ENCODE peak calls at places on chromosomes 3 and 15, in nine cellular contexts. D is fibroblast of pulmonary artery; R is fibroblast of the aortic adventitia; L is astrocyte of the spinal cord; X is COR-L47; V is AG09309; P is activated naive CD4-positive, alpha-beta T cell; O is central memory CD4-positive, alpha-beta T cell; Q is HT1080. C is an unnamed sample.

GRCh38 chr3:4754180-4755086 is 224.8 kb upstream of the BHLHE40 start:
- DNase-seq in L (no peak), D (no peak), P (no peak), R (no peak), V (no peak), Q (no peak), X (no peak), O (no peak), C (no peak)

GRCh38 chr15:63348392-63348791 is 33.3 kb downstream of the CA12 start:
- DNase-seq in L (peak; percentile 69), V (no peak), O (no peak), X (peak; percentile 21), P (no peak), D (peak; percentile 82), R (peak; percentile 83), Q (peak; percentile 90), C (peak; percentile 68)

GRCh38 chr3:156413293-156413912 is 141.5 kb downstream of the SSR3 start:
- DNase-seq in X (no peak), R (no peak), Q (no peak), P (no peak), L (no peak), V (no peak), O (no peak), D (no peak), C (no peak)

GRCh38 chr3:176873261-176873660 is 324.0 kb downstream of the TBL1XR1 start:
- DNase-seq in D (no peak), V (no peak), P (no peak), O (no peak), R (no peak), Q (no peak), X (no peak), L (no peak), C (no peak)

GRCh38 chr3:21447471-21448205 is 303.4 kb downstream of the ZNF385D start:
- DNase-seq in O (no peak), R (peak; percentile 68), L (peak; percentile 59), Q (no peak), V (peak; percentile 76), P (no peak), X (no peak), D (peak; percentile 51), C (no peak)

GRCh38 chr3:9552252-9552999 is 1.2 kb downstream of the LHFPL4 start:
- DNase-seq in D (peak; percentile 68), L (peak; percentile 46), Q (peak; percentile 12), O (peak; percentile 8), V (no peak), X (no peak), R (peak; percentile 54), P (peak; percentile 6), C (no peak)

GRCh38 chr3:163664466-163664865 is 1413.8 kb downstream of the SI start:
- DNase-seq in P (no peak), O (no peak), Q (no peak), V (no peak), D (no peak), X (no peak), L (no peak), R (no peak), C (no peak)

GRCh38 chr3:124529826-124530571 is 200.3 kb upstream of the UMPS start:
- DNase-seq in P (no peak), D (no peak), R (no peak), L (no peak), O (no peak), V (no peak), X (no peak), Q (peak; percentile 88), C (no peak)

GRCh38 chr3:39541917-39542329 is 74.4 kb downstream of the MOBP start:
- DNase-seq in R (peak; percentile 52), Q (no peak), V (no peak), X (peak; percentile 8), P (no peak), L (peak; percentile 22), O (no peak), D (peak; percentile 56), C (no peak)

GRCh38 chr3:71547254-71548198 is 36.0 kb downstream of the FOXP1 start:
- DNase-seq in R (peak; percentile 40), X (no peak), V (no peak), D (peak; percentile 69), O (no peak), P (no peak), Q (no peak), L (no peak), C (no peak)

GRCh38 chr3:53161820-53162671 is 1.0 kb downstream of the PRKCD start:
- DNase-seq in R (peak; percentile 16), X (no peak), P (no peak), Q (peak; percentile 32), L (peak; percentile 11), V (no peak), O (peak; percentile 36), D (peak; percentile 24), C (no peak)

GRCh38 chr3:100254168-100254777 is 6.5 kb upstream of the TBC1D23 start:
- DNase-seq in X (peak; percentile 75), V (no peak), D (peak; percentile 83), L (peak; percentile 81), R (peak; percentile 83), P (no peak), O (no peak), Q (peak; percentile 62), C (peak; percentile 41)

GRCh38 chr15:34122771-34123183 is 20.9 kb downstream of the PGBD4 start:
- DNase-seq in X (no peak), Q (peak; percentile 82), R (peak; percentile 64), O (no peak), V (peak; percentile 70), D (peak; percentile 91), L (peak; percentile 89), P (no peak), C (no peak)

GRCh38 chr3:59392116-59392515 is 342.3 kb upstream of the CFAP20DC start:
- DNase-seq in Q (no peak), R (no peak), X (no peak), L (no peak), D (no peak), P (no peak), O (no peak), V (no peak), C (no peak)

GRCh38 chr15:92167413-92167950 is 226.2 kb upstream of the ST8SIA2 start:
- DNase-seq in X (no peak), V (no peak), D (no peak), L (no peak), R (no peak), Q (no peak), P (no peak), O (no peak), C (peak; percentile 82)

GRCh38 chr3:176561826-176562225 is 635.5 kb downstream of the TBL1XR1 start:
- DNase-seq in L (no peak), P (no peak), D (no peak), R (no peak), V (no peak), O (no peak), Q (no peak), X (no peak), C (no peak)

GRCh38 chr3:146542968-146543367 is 1.4 kb downstream of the PLSCR1 start:
- DNase-seq in P (no peak), L (no peak), Q (no peak), D (peak; percentile 46), X (no peak), O (no peak), V (no peak), R (no peak), C (no peak)

GRCh38 chr3:45119824-45120614 is 26.2 kb downstream of the CDCP1 start:
- DNase-seq in L (no peak), O (no peak), P (no peak), X (no peak), V (no peak), R (no peak), D (no peak), Q (peak; percentile 81), C (no peak)

GRCh38 chr15:30990451-30991300 is 752 bp downstream of the MTMR10 start:
- DNase-seq in P (no peak), D (no peak), O (no peak), L (peak; percentile 37), X (no peak), R (peak; percentile 49), Q (no peak), V (no peak), C (no peak)

GRCh38 chr3:150742141-150742523 is 20.8 kb downstream of the SIAH2 start:
- DNase-seq in V (no peak), X (no peak), O (no peak), D (no peak), P (no peak), Q (no peak), R (no peak), L (no peak), C (no peak)

GRCh38 chr3:123637131-123637530 is 52.3 kb upstream of the HACD2 start:
- DNase-seq in P (no peak), L (no peak), Q (no peak), O (no peak), V (no peak), R (no peak), D (no peak), X (no peak), C (no peak)

GRCh38 chr3:133833880-133834620 is 28.4 kb downstream of the SRPRB start:
- DNase-seq in D (no peak), P (no peak), O (no peak), Q (no peak), L (no peak), V (no peak), R (no peak), X (no peak), C (no peak)

GRCh38 chr15:62115847-62116246 is 49.1 kb downstream of the C2CD4A start:
- DNase-seq in V (no peak), L (no peak), X (no peak), O (no peak), D (no peak), R (no peak), Q (no peak), P (no peak), C (no peak)

GRCh38 chr3:58157649-58158048 is 53.1 kb downstream of the DNASE1L3 start:
- DNase-seq in X (no peak), Q (no peak), O (no peak), P (no peak), V (no peak), L (no peak), R (no peak), D (no peak), C (no peak)

C was measured in posterior cingulate gyrus.